ENCODE peak calls at places on chromosomes 3 and 15, in nine cellular contexts. C is H4, L is SHP77 treated with DMSO at 0.1 percent for 48 hours, P is A549, K is C1 segment of cervical spinal cord, Z is dermis microvascular lymphatic vessel endothelial cell, S is fibroblast of gingiva, U is AG04450, J is EH. Q is an unnamed sample.

GRCh38 chr3:72203105-72203504 is 418.2 kb upstream of the PROK2 start:
- DNase-seq in C (no peak), L (no peak), P (no peak), K (no peak), Z (no peak), S (no peak), U (no peak), J (no peak), Q (no peak)

GRCh38 chr15:88389120-88389519 is 78.1 kb downstream of the MRPL46 start:
- DNase-seq in C (no peak), L (no peak), P (no peak), K (no peak), Z (no peak), S (no peak), U (no peak), J (no peak), Q (no peak)

GRCh38 chr3:168212664-168213255 is 117.0 kb upstream of the GOLIM4 start:
- DNase-seq in C (no peak), L (no peak), P (no peak), K (no peak), Z (no peak), S (peak), U (no peak), J (no peak), Q (no peak)

GRCh38 chr15:62781081-62781497 is 261.5 kb upstream of the TPM1 start:
- DNase-seq in C (no peak), L (no peak), P (no peak), K (no peak), Z (no peak), S (no peak), U (no peak), J (no peak), Q (no peak)

GRCh38 chr3:184693011-184693975 is 18.6 kb downstream of the MAGEF1 start:
- DNase-seq in C (no peak), L (no peak), P (no peak), K (no peak), Z (peak), S (no peak), U (no peak), J (no peak), Q (no peak)

GRCh38 chr3:159798951-159799350 is 189.7 kb upstream of the IL12A start:
- DNase-seq in C (no peak), L (no peak), P (no peak), K (no peak), Z (no peak), S (peak), U (peak), J (peak), Q (no peak)

GRCh38 chr3:46829699-46830208 is 33.5 kb downstream of the MYL3 start:
- DNase-seq in C (no peak), L (no peak), P (no peak), K (no peak), Z (no peak), S (no peak), U (no peak), J (no peak), Q (no peak)

GRCh38 chr3:29285356-29286070 is 4.6 kb downstream of the RBMS3 start:
- DNase-seq in C (peak), L (no peak), P (no peak), K (no peak), Z (peak), S (peak), U (no peak), J (peak), Q (no peak)

GRCh38 chr3:126519506-126520455 is 2.2 kb upstream of the UROC1 start:
- DNase-seq in C (no peak), L (no peak), P (no peak), K (no peak), Z (no peak), S (no peak), U (no peak), J (no peak), Q (no peak)

GRCh38 chr3:55487376-55488241 is 503 bp upstream of the WNT5A start:
- DNase-seq in C (peak), L (no peak), P (peak), K (no peak), Z (peak), S (peak), U (no peak), J (peak), Q (no peak)

GRCh38 chr3:114104414-114104813 is 47.9 kb downstream of the QTRT2 start:
- DNase-seq in C (peak), L (no peak), P (no peak), K (no peak), Z (no peak), S (no peak), U (no peak), J (peak), Q (no peak)

GRCh38 chr3:129974451-129975331 is at the start of gene TRH:
- DNase-seq in C (no peak), L (no peak), P (no peak), K (no peak), Z (no peak), S (no peak), U (no peak), J (no peak), Q (no peak)

GRCh38 chr15:70875001-70875782 is 17.0 kb downstream of the THAP10 start:
- DNase-seq in C (no peak), L (no peak), P (no peak), K (no peak), Z (peak), S (peak), U (no peak), J (peak), Q (no peak)

GRCh38 chr3:69012836-69013255 is 638 bp downstream of the EOGT start:
- DNase-seq in C (no peak), L (no peak), P (peak), K (peak), Z (peak), S (peak), U (no peak), J (peak), Q (no peak)

GRCh38 chr15:74345051-74345450 is 22.4 kb downstream of the CYP11A1 start:
- DNase-seq in C (no peak), L (no peak), P (no peak), K (no peak), Z (peak), S (no peak), U (no peak), J (peak), Q (no peak)

GRCh38 chr3:126389112-126389791 is 5.5 kb upstream of the CFAP100 start:
- DNase-seq in C (peak), L (peak), P (peak), K (peak), Z (peak), S (peak), U (peak), J (peak), Q (peak)

GRCh38 chr3:171700157-171700556 is 110.1 kb downstream of the PLD1 start:
- DNase-seq in C (no peak), L (no peak), P (no peak), K (no peak), Z (no peak), S (no peak), U (no peak), J (no peak), Q (no peak)

GRCh38 chr3:11832964-11833621 is 13.6 kb downstream of the TAMM41 start:
- DNase-seq in C (no peak), L (no peak), P (no peak), K (no peak), Z (peak), S (no peak), U (no peak), J (no peak), Q (no peak)

GRCh38 chr3:29972594-29972993 is 633.8 kb upstream of the TGFBR2 start:
- DNase-seq in C (no peak), L (no peak), P (no peak), K (no peak), Z (no peak), S (peak), U (peak), J (peak), Q (no peak)

GRCh38 chr3:45914362-45915077 is 28.2 kb downstream of the CCR9 start:
- DNase-seq in C (no peak), L (no peak), P (no peak), K (no peak), Z (no peak), S (no peak), U (no peak), J (no peak), Q (no peak)

GRCh38 chr3:116524455-116524854 is 79.2 kb upstream of the LSAMP start:
- DNase-seq in C (no peak), L (no peak), P (no peak), K (no peak), Z (no peak), S (no peak), U (no peak), J (no peak), Q (no peak)

GRCh38 chr15:36330598-36330997 is 248.8 kb upstream of the CDIN1 start:
- DNase-seq in C (no peak), L (no peak), P (no peak), K (no peak), Z (no peak), S (no peak), U (no peak), J (no peak), Q (no peak)

GRCh38 chr3:60192297-60193114 is 1058.7 kb downstream of the FHIT start:
- DNase-seq in C (no peak), L (no peak), P (no peak), K (no peak), Z (no peak), S (no peak), U (no peak), J (no peak), Q (no peak)

GRCh38 chr3:38136272-38136806 is 588 bp downstream of the ACAA1 start:
- DNase-seq in C (no peak), L (no peak), P (no peak), K (no peak), Z (peak), S (no peak), U (peak), J (peak), Q (no peak)

GRCh38 chr3:145266368-145266767 is 894.6 kb downstream of the PLOD2 start:
- DNase-seq in C (peak), L (no peak), P (no peak), K (no peak), Z (no peak), S (no peak), U (no peak), J (no peak), Q (no peak)